ENCODE peak calls at places on chromosomes 11 and 22, in eight cellular contexts. G, Z, X, W, T, K, L and R are unnamed samples.
A peak's percentile ranks its signal among the peaks of the same experiment; 100 is the strongest.

GRCh38 chr22:42928969-42929837 is 72.1 kb upstream of the ARFGAP3 start:
- DNase-seq in G (peak; percentile 90), Z (no peak), X (no peak), W (no peak), T (no peak), K (no peak), L (no peak), R (peak; percentile 73)

GRCh38 chr11:111923351-111923788 is 4.7 kb downstream of the C11orf52 start:
- DNase-seq in G (peak; percentile 89), Z (no peak), X (no peak), W (peak; percentile 41), T (no peak), K (no peak), L (no peak), R (no peak)

GRCh38 chr11:106271686-106272085 is 194.2 kb downstream of the AASDHPPT start:
- DNase-seq in G (no peak), Z (no peak), X (no peak), W (no peak), T (no peak), K (no peak), L (no peak), R (no peak)

GRCh38 chr11:16346975-16347374 is 9.4 kb downstream of the SOX6 start:
- DNase-seq in G (no peak), Z (no peak), X (no peak), W (peak; percentile 5), T (no peak), K (no peak), L (no peak), R (no peak)

GRCh38 chr11:41457216-41458014 is 2.0 kb downstream of the LRRC4C start:
- DNase-seq in G (no peak), Z (no peak), X (no peak), W (no peak), T (no peak), K (no peak), L (no peak), R (no peak)

GRCh38 chr11:11620966-11621880 is 582 bp downstream of the GALNT18 start:
- DNase-seq in G (peak; percentile 71), Z (no peak), X (no peak), W (peak; percentile 35), T (peak; percentile 45), K (peak; percentile 30), L (no peak), R (no peak)

GRCh38 chr11:693415-693831 is 1.6 kb downstream of the DEAF1 start:
- DNase-seq in G (no peak), Z (no peak), X (no peak), W (peak; percentile 36), T (no peak), K (no peak), L (no peak), R (no peak)

GRCh38 chr11:17645190-17645970 is 74.0 kb upstream of the MYOD1 start:
- DNase-seq in G (no peak), Z (no peak), X (no peak), W (no peak), T (no peak), K (no peak), L (no peak), R (no peak)

GRCh38 chr11:7030836-7031235 is 10.6 kb downstream of the NLRP14 start:
- DNase-seq in G (no peak), Z (no peak), X (no peak), W (no peak), T (no peak), K (no peak), L (no peak), R (no peak)

GRCh38 chr11:124108158-124108557 is 7.1 kb upstream of the VWA5A start:
- DNase-seq in G (no peak), Z (no peak), X (no peak), W (peak; percentile 55), T (no peak), K (no peak), L (no peak), R (peak; percentile 73)

GRCh38 chr11:54930930-54931329 is 224.3 kb downstream of the OR4A5 start:
- DNase-seq in G (no peak), Z (no peak), X (no peak), W (no peak), T (no peak), K (no peak), L (no peak), R (no peak)

GRCh38 chr22:22507743-22508273 is 734 bp downstream of the ZNF280B start:
- DNase-seq in G (no peak), Z (no peak), X (no peak), W (no peak), T (no peak), K (no peak), L (no peak), R (no peak)